ENCODE peak calls at places on chromosome 13, in four cellular contexts. One of them, this sample, is unnamed.

GRCh38 chr13:72469932-72470331 is 257.5 kb downstream of the MZT1 start:
- DNase-seq in mesenchymal stem cell: no peak
- DNase-seq in activated CD4-positive, alpha-beta T cell treated with anti-CD3 and anti-CD28 coated beads for 1 hour: no peak
- DNase-seq in AG10803: no peak
- DNase-seq in this sample: no peak

GRCh38 chr13:110017379-110017778 is 231.0 kb upstream of the IRS2 start:
- DNase-seq in mesenchymal stem cell: peak
- DNase-seq in activated CD4-positive, alpha-beta T cell treated with anti-CD3 and anti-CD28 coated beads for 1 hour: no peak
- DNase-seq in AG10803: peak
- DNase-seq in this sample: no peak

GRCh38 chr13:51849145-51850101 is 4.4 kb upstream of the TMEM272 start:
- DNase-seq in mesenchymal stem cell: peak
- DNase-seq in activated CD4-positive, alpha-beta T cell treated with anti-CD3 and anti-CD28 coated beads for 1 hour: no peak
- DNase-seq in AG10803: no peak
- DNase-seq in this sample: no peak

GRCh38 chr13:30861163-30861562 is 44.9 kb upstream of the MEDAG start:
- DNase-seq in mesenchymal stem cell: no peak
- DNase-seq in activated CD4-positive, alpha-beta T cell treated with anti-CD3 and anti-CD28 coated beads for 1 hour: no peak
- DNase-seq in AG10803: no peak
- DNase-seq in this sample: no peak

GRCh38 chr13:91136806-91137205 is 210.7 kb upstream of the MIR17HG start:
- DNase-seq in mesenchymal stem cell: no peak
- DNase-seq in activated CD4-positive, alpha-beta T cell treated with anti-CD3 and anti-CD28 coated beads for 1 hour: no peak
- DNase-seq in AG10803: no peak
- DNase-seq in this sample: no peak

GRCh38 chr13:43545317-43545874 is 241.4 kb downstream of the ENOX1 start:
- DNase-seq in mesenchymal stem cell: peak
- DNase-seq in activated CD4-positive, alpha-beta T cell treated with anti-CD3 and anti-CD28 coated beads for 1 hour: no peak
- DNase-seq in AG10803: peak
- DNase-seq in this sample: peak

GRCh38 chr13:109610517-109610916 is 175.9 kb downstream of the IRS2 start:
- DNase-seq in mesenchymal stem cell: no peak
- DNase-seq in activated CD4-positive, alpha-beta T cell treated with anti-CD3 and anti-CD28 coated beads for 1 hour: no peak
- DNase-seq in AG10803: no peak
- DNase-seq in this sample: no peak

GRCh38 chr13:76641056-76641455 is 245.1 kb downstream of the KCTD12 start:
- DNase-seq in mesenchymal stem cell: no peak
- DNase-seq in activated CD4-positive, alpha-beta T cell treated with anti-CD3 and anti-CD28 coated beads for 1 hour: no peak
- DNase-seq in AG10803: peak
- DNase-seq in this sample: no peak

GRCh38 chr13:107370036-107370785 is 802.3 kb upstream of the ARGLU1 start:
- DNase-seq in mesenchymal stem cell: peak
- DNase-seq in activated CD4-positive, alpha-beta T cell treated with anti-CD3 and anti-CD28 coated beads for 1 hour: no peak
- DNase-seq in AG10803: peak
- DNase-seq in this sample: peak

GRCh38 chr13:66469745-66470144 is 760.4 kb downstream of the PCDH9 start:
- DNase-seq in mesenchymal stem cell: no peak
- DNase-seq in activated CD4-positive, alpha-beta T cell treated with anti-CD3 and anti-CD28 coated beads for 1 hour: no peak
- DNase-seq in AG10803: no peak
- DNase-seq in this sample: no peak

GRCh38 chr13:110283661-110284516 is 23.1 kb downstream of the COL4A1 start:
- DNase-seq in mesenchymal stem cell: no peak
- DNase-seq in activated CD4-positive, alpha-beta T cell treated with anti-CD3 and anti-CD28 coated beads for 1 hour: no peak
- DNase-seq in AG10803: peak
- DNase-seq in this sample: no peak

GRCh38 chr13:112443191-112444000 is 67.2 kb downstream of the SPACA7 start:
- DNase-seq in mesenchymal stem cell: no peak
- DNase-seq in activated CD4-positive, alpha-beta T cell treated with anti-CD3 and anti-CD28 coated beads for 1 hour: no peak
- DNase-seq in AG10803: no peak
- DNase-seq in this sample: no peak

GRCh38 chr13:106905380-106906259 is 337.7 kb upstream of the ARGLU1 start:
- DNase-seq in mesenchymal stem cell: no peak
- DNase-seq in activated CD4-positive, alpha-beta T cell treated with anti-CD3 and anti-CD28 coated beads for 1 hour: no peak
- DNase-seq in AG10803: no peak
- DNase-seq in this sample: no peak

This sample was measured in endothelial cell of umbilical vein.